ENCODE peak calls at places on chromosomes 6 and 20, in five cellular contexts. One of them, this sample, is unnamed.
A peak's percentile ranks its signal among the peaks of the same experiment; 100 is the strongest.

GRCh38 chr20:56628015-56628872 is 862 bp upstream of the TFAP2C start:
- DNase-seq in progenitor cell of endocrine pancreas: no peak
- DNase-seq in astrocyte of the cerebellum: no peak
- DNase-seq in brain microvascular endothelial cell: no peak
- DNase-seq in osteocyte: peak; percentile 86
- DNase-seq in this sample: peak; percentile 23

GRCh38 chr6:15413558-15414257 is 167.8 kb downstream of the JARID2 start:
- DNase-seq in progenitor cell of endocrine pancreas: no peak
- DNase-seq in astrocyte of the cerebellum: peak; percentile 49
- DNase-seq in brain microvascular endothelial cell: peak; percentile 32
- DNase-seq in osteocyte: no peak
- DNase-seq in this sample: no peak

GRCh38 chr6:150145427-150145826 is 2.6 kb downstream of the PPP1R14C start:
- DNase-seq in progenitor cell of endocrine pancreas: no peak
- DNase-seq in astrocyte of the cerebellum: no peak
- DNase-seq in brain microvascular endothelial cell: no peak
- DNase-seq in osteocyte: no peak
- DNase-seq in this sample: no peak

GRCh38 chr6:135627092-135627715 is 129.7 kb upstream of the AHI1 start:
- DNase-seq in progenitor cell of endocrine pancreas: no peak
- DNase-seq in astrocyte of the cerebellum: no peak
- DNase-seq in brain microvascular endothelial cell: no peak
- DNase-seq in osteocyte: no peak
- DNase-seq in this sample: no peak

GRCh38 chr6:68008445-68008844 is 626.6 kb upstream of the ADGRB3 start:
- DNase-seq in progenitor cell of endocrine pancreas: no peak
- DNase-seq in astrocyte of the cerebellum: no peak
- DNase-seq in brain microvascular endothelial cell: no peak
- DNase-seq in osteocyte: no peak
- DNase-seq in this sample: no peak

GRCh38 chr6:166580076-166581050 is 6.1 kb downstream of the RAMACL start:
- DNase-seq in progenitor cell of endocrine pancreas: no peak
- DNase-seq in astrocyte of the cerebellum: no peak
- DNase-seq in brain microvascular endothelial cell: no peak
- DNase-seq in osteocyte: peak; percentile 70
- DNase-seq in this sample: no peak

GRCh38 chr20:35048739-35049138 is 43.9 kb downstream of the TRPC4AP start:
- DNase-seq in progenitor cell of endocrine pancreas: no peak
- DNase-seq in astrocyte of the cerebellum: no peak
- DNase-seq in brain microvascular endothelial cell: no peak
- DNase-seq in osteocyte: no peak
- DNase-seq in this sample: peak; percentile 43

GRCh38 chr6:10406556-10406955 is 8.3 kb downstream of the TFAP2A start:
- DNase-seq in progenitor cell of endocrine pancreas: no peak
- DNase-seq in astrocyte of the cerebellum: no peak
- DNase-seq in brain microvascular endothelial cell: no peak
- DNase-seq in osteocyte: no peak
- DNase-seq in this sample: no peak

GRCh38 chr6:139777202-139777970 is 402.9 kb upstream of the CITED2 start:
- DNase-seq in progenitor cell of endocrine pancreas: no peak
- DNase-seq in astrocyte of the cerebellum: no peak
- DNase-seq in brain microvascular endothelial cell: no peak
- DNase-seq in osteocyte: no peak
- DNase-seq in this sample: no peak

GRCh38 chr20:1803216-1804128 is 91.7 kb upstream of the SIRPA start:
- DNase-seq in progenitor cell of endocrine pancreas: peak; percentile 37
- DNase-seq in astrocyte of the cerebellum: no peak
- DNase-seq in brain microvascular endothelial cell: peak; percentile 36
- DNase-seq in osteocyte: peak; percentile 83
- DNase-seq in this sample: peak; percentile 58

GRCh38 chr6:90197854-90198496 is 98.7 kb downstream of the BACH2 start:
- DNase-seq in progenitor cell of endocrine pancreas: no peak
- DNase-seq in astrocyte of the cerebellum: no peak
- DNase-seq in brain microvascular endothelial cell: no peak
- DNase-seq in osteocyte: peak; percentile 51
- DNase-seq in this sample: no peak

GRCh38 chr6:116313377-116313776 is 33.6 kb upstream of the TSPYL1 start:
- DNase-seq in progenitor cell of endocrine pancreas: no peak
- DNase-seq in astrocyte of the cerebellum: no peak
- DNase-seq in brain microvascular endothelial cell: no peak
- DNase-seq in osteocyte: no peak
- DNase-seq in this sample: no peak

GRCh38 chr6:154432533-154433476 is 76.2 kb upstream of the IPCEF1 start:
- DNase-seq in progenitor cell of endocrine pancreas: no peak
- DNase-seq in astrocyte of the cerebellum: no peak
- DNase-seq in brain microvascular endothelial cell: peak; percentile 49
- DNase-seq in osteocyte: no peak
- DNase-seq in this sample: no peak

GRCh38 chr6:73579851-73580246 is 59.0 kb upstream of the EEF1A1 start:
- DNase-seq in progenitor cell of endocrine pancreas: no peak
- DNase-seq in astrocyte of the cerebellum: peak; percentile 93
- DNase-seq in brain microvascular endothelial cell: peak; percentile 76
- DNase-seq in osteocyte: no peak
- DNase-seq in this sample: no peak

GRCh38 chr6:130713144-130713543 is 114.1 kb upstream of the SMLR1 start:
- DNase-seq in progenitor cell of endocrine pancreas: peak; percentile 13
- DNase-seq in astrocyte of the cerebellum: no peak
- DNase-seq in brain microvascular endothelial cell: no peak
- DNase-seq in osteocyte: no peak
- DNase-seq in this sample: peak; percentile 14

GRCh38 chr20:59308493-59309201 is 8.2 kb downstream of the EDN3 start:
- DNase-seq in progenitor cell of endocrine pancreas: no peak
- DNase-seq in astrocyte of the cerebellum: no peak
- DNase-seq in brain microvascular endothelial cell: no peak
- DNase-seq in osteocyte: no peak
- DNase-seq in this sample: no peak

GRCh38 chr6:4049246-4049645 is 29.7 kb downstream of the FAM217A start:
- DNase-seq in progenitor cell of endocrine pancreas: no peak
- DNase-seq in astrocyte of the cerebellum: no peak
- DNase-seq in brain microvascular endothelial cell: no peak
- DNase-seq in osteocyte: no peak
- DNase-seq in this sample: no peak

GRCh38 chr6:35024601-35025054 is 116.5 kb downstream of the TCP11 start:
- DNase-seq in progenitor cell of endocrine pancreas: no peak
- DNase-seq in astrocyte of the cerebellum: peak; percentile 72
- DNase-seq in brain microvascular endothelial cell: peak; percentile 40
- DNase-seq in osteocyte: no peak
- DNase-seq in this sample: no peak

GRCh38 chr6:113907107-113907506 is 50.0 kb downstream of the MARCKS start:
- DNase-seq in progenitor cell of endocrine pancreas: no peak
- DNase-seq in astrocyte of the cerebellum: no peak
- DNase-seq in brain microvascular endothelial cell: peak; percentile 28
- DNase-seq in osteocyte: no peak
- DNase-seq in this sample: no peak

DNA sequence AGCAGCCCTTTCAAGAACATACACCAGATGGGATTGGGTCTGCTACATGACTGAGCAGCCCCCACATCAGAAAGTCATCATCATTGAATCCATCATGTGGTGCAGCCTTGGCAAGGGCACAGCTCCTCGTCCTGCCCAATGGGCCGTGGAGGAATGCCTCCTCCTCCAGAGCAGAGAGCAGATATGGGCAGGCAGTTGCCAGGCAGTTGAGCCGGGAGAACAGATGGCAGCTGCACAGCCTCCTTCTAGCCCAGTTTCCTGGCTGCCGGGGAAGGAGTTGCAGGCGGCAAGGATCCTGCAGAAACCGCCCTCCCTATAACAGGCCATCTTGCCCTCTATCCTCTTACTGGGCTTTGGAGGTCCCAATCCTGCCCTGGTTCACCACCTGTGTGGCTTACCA is 11.9 kb upstream of the ZFAND3 start:
- DNase-seq in progenitor cell of endocrine pancreas: no peak
- DNase-seq in astrocyte of the cerebellum: no peak
- DNase-seq in brain microvascular endothelial cell: no peak
- DNase-seq in osteocyte: no peak
- DNase-seq in this sample: no peak
- TF ChIP-seq CTCF in progenitor cell of endocrine pancreas: no peak
- TF ChIP-seq CTCF in astrocyte of the cerebellum: no peak
- TF ChIP-seq CTCF in brain microvascular endothelial cell: no peak
- TF ChIP-seq CTCF in osteocyte: no peak
- TF ChIP-seq CTCF in this sample: peak; percentile 19

GRCh38 chr6:157226026-157226639 is 97.2 kb downstream of the TMEM242 start:
- DNase-seq in progenitor cell of endocrine pancreas: no peak
- DNase-seq in astrocyte of the cerebellum: no peak
- DNase-seq in brain microvascular endothelial cell: peak; percentile 32
- DNase-seq in osteocyte: no peak
- DNase-seq in this sample: no peak

GRCh38 chr6:157229219-157229607 is 94.1 kb downstream of the TMEM242 start:
- DNase-seq in progenitor cell of endocrine pancreas: no peak
- DNase-seq in astrocyte of the cerebellum: no peak
- DNase-seq in brain microvascular endothelial cell: no peak
- DNase-seq in osteocyte: no peak
- DNase-seq in this sample: no peak

GRCh38 chr6:157228421-157229218 is 94.7 kb downstream of the TMEM242 start:
- DNase-seq in progenitor cell of endocrine pancreas: no peak
- DNase-seq in astrocyte of the cerebellum: no peak
- DNase-seq in brain microvascular endothelial cell: no peak
- DNase-seq in osteocyte: no peak
- DNase-seq in this sample: no peak

GRCh38 chr6:157226761-157227160 is 96.6 kb downstream of the TMEM242 start:
- DNase-seq in progenitor cell of endocrine pancreas: no peak
- DNase-seq in astrocyte of the cerebellum: no peak
- DNase-seq in brain microvascular endothelial cell: peak; percentile 3
- DNase-seq in osteocyte: no peak
- DNase-seq in this sample: no peak

GRCh38 chr6:157227202-157228166 is 95.8 kb downstream of the TMEM242 start:
- DNase-seq in progenitor cell of endocrine pancreas: no peak
- DNase-seq in astrocyte of the cerebellum: no peak
- DNase-seq in brain microvascular endothelial cell: peak; percentile 7
- DNase-seq in osteocyte: no peak
- DNase-seq in this sample: no peak
- TF ChIP-seq CTCF in progenitor cell of endocrine pancreas: peak; percentile 34
- TF ChIP-seq CTCF in astrocyte of the cerebellum: peak; percentile 23
- TF ChIP-seq CTCF in brain microvascular endothelial cell: peak; percentile 44
- TF ChIP-seq CTCF in osteocyte: peak; percentile 25
- TF ChIP-seq CTCF in this sample: peak; percentile 47

GRCh38 chr6:118197539-118197938 is 290.5 kb downstream of the SLC35F1 start:
- DNase-seq in progenitor cell of endocrine pancreas: no peak
- DNase-seq in astrocyte of the cerebellum: no peak
- DNase-seq in brain microvascular endothelial cell: no peak
- DNase-seq in osteocyte: no peak
- DNase-seq in this sample: no peak

GRCh38 chr6:118198746-118199145 is 291.7 kb downstream of the SLC35F1 start:
- DNase-seq in progenitor cell of endocrine pancreas: no peak
- DNase-seq in astrocyte of the cerebellum: peak; percentile 9
- DNase-seq in brain microvascular endothelial cell: peak; percentile 77
- DNase-seq in osteocyte: no peak
- DNase-seq in this sample: no peak

GRCh38 chr6:118203421-118204000 is 296.4 kb downstream of the SLC35F1 start:
- DNase-seq in progenitor cell of endocrine pancreas: no peak
- DNase-seq in astrocyte of the cerebellum: no peak
- DNase-seq in brain microvascular endothelial cell: no peak
- DNase-seq in osteocyte: no peak
- DNase-seq in this sample: no peak

GRCh38 chr6:118206221-118206620 is 299.2 kb downstream of the SLC35F1 start:
- DNase-seq in progenitor cell of endocrine pancreas: no peak
- DNase-seq in astrocyte of the cerebellum: no peak
- DNase-seq in brain microvascular endothelial cell: no peak
- DNase-seq in osteocyte: no peak
- DNase-seq in this sample: no peak

DNA sequence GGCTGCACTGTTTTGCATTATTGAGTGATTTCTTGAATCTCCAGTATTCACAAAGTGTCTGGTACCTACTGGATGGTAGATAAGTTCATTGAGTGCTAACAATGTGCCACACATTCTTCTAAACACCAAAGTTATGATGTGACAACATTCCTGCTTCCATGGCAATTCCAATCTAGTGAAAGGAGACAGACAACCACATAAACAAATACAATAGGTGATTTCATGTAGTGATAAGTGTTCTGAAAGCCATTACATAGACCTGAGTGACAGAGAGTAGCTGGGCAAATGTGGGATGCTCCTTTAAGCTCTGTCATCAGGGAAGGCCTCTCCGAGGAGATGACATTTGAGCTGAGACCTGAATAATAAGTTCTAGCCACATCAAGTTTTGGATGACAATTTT is 295.5 kb downstream of the SLC35F1 start:
- DNase-seq in progenitor cell of endocrine pancreas: no peak
- DNase-seq in astrocyte of the cerebellum: no peak
- DNase-seq in brain microvascular endothelial cell: no peak
- DNase-seq in osteocyte: no peak
- DNase-seq in this sample: no peak
- TF ChIP-seq CTCF in progenitor cell of endocrine pancreas: no peak
- TF ChIP-seq CTCF in astrocyte of the cerebellum: no peak
- TF ChIP-seq CTCF in brain microvascular endothelial cell: no peak
- TF ChIP-seq CTCF in osteocyte: no peak
- TF ChIP-seq CTCF in this sample: no peak

GRCh38 chr20:19978511-19979210 is 38.5 kb upstream of the NAA20 start:
- DNase-seq in progenitor cell of endocrine pancreas: no peak
- DNase-seq in astrocyte of the cerebellum: no peak
- DNase-seq in brain microvascular endothelial cell: no peak
- DNase-seq in osteocyte: no peak
- DNase-seq in this sample: no peak
- TF ChIP-seq CTCF in progenitor cell of endocrine pancreas: no peak
- TF ChIP-seq CTCF in astrocyte of the cerebellum: no peak
- TF ChIP-seq CTCF in brain microvascular endothelial cell: no peak
- TF ChIP-seq CTCF in osteocyte: no peak
- TF ChIP-seq CTCF in this sample: no peak

GRCh38 chr6:151370509-151371078 is 20.8 kb downstream of the ZBTB2 start:
- DNase-seq in progenitor cell of endocrine pancreas: no peak
- DNase-seq in astrocyte of the cerebellum: no peak
- DNase-seq in brain microvascular endothelial cell: peak; percentile 55
- DNase-seq in osteocyte: peak; percentile 48
- DNase-seq in this sample: no peak
- TF ChIP-seq CTCF in progenitor cell of endocrine pancreas: peak; percentile 14
- TF ChIP-seq CTCF in astrocyte of the cerebellum: peak; percentile 54
- TF ChIP-seq CTCF in brain microvascular endothelial cell: peak; percentile 48
- TF ChIP-seq CTCF in osteocyte: peak; percentile 56
- TF ChIP-seq CTCF in this sample: peak; percentile 38

DNA sequence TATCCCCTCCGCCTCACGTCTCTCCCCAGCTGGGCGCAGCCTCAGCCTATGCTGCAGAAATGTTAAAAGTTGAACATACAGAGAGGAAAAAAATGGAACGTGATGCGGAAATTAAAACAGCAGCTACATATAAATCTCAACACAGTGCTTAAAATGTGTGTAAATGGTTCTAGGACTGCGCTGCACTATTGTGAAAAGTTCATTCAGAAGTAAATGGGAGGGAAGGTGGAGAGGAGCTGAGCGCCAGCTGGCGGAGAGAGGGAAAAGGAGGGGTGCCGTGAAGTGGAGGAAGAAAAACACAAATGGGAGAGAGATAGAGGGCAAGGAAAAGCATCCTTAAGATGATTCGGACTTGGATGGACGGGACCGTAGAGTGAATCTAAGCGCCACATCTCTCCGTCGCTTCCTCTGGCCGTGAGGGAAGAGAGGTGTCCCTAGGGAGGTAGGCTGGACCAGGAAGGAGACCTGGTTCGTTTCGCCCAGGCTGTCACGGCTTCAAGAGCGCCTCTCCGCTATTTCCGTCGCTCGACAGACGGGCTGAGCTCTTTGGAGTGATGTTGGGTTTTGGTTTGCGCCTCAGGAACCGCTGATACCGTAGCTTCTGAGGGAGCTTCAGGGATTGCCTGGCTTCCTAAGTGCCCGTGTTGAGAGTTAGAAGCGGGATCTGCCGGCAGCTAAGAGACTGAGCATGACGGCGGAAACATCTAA is 113.7 kb downstream of the TRIM27 start:
- DNase-seq in progenitor cell of endocrine pancreas: no peak
- DNase-seq in astrocyte of the cerebellum: no peak
- DNase-seq in brain microvascular endothelial cell: no peak
- DNase-seq in osteocyte: no peak
- DNase-seq in this sample: no peak
- TF ChIP-seq CTCF in progenitor cell of endocrine pancreas: no peak
- TF ChIP-seq CTCF in astrocyte of the cerebellum: peak; percentile 5
- TF ChIP-seq CTCF in brain microvascular endothelial cell: peak; percentile 43
- TF ChIP-seq CTCF in osteocyte: no peak
- TF ChIP-seq CTCF in this sample: no peak

GRCh38 chr6:125753937-125754259 is 4.5 kb downstream of the HEY2 start:
- DNase-seq in progenitor cell of endocrine pancreas: no peak
- DNase-seq in astrocyte of the cerebellum: no peak
- DNase-seq in brain microvascular endothelial cell: no peak
- DNase-seq in osteocyte: no peak
- DNase-seq in this sample: no peak
- TF ChIP-seq CTCF in progenitor cell of endocrine pancreas: no peak
- TF ChIP-seq CTCF in astrocyte of the cerebellum: no peak
- TF ChIP-seq CTCF in brain microvascular endothelial cell: no peak
- TF ChIP-seq CTCF in osteocyte: no peak
- TF ChIP-seq CTCF in this sample: peak; percentile 26

This sample was measured in neural crest cell.